ENCODE peak calls at places on chromosome 18, in six cellular contexts. P is CD8-positive, alpha-beta T cell; C is transverse colon; I is right atrium auricular region; G is epithelial cell of esophagus; L is endodermal cell. D is an unnamed sample.

GRCh38 chr18:45104071-45104440 is 423.4 kb downstream of the SETBP1 start:
- DNase-seq in P (no peak), G (no peak), L (no peak), I (no peak), C (no peak), D (no peak)

GRCh38 chr18:55419132-55419938 is 168.7 kb downstream of the TCF4 start:
- DNase-seq in I (no peak), G (peak), P (no peak), C (no peak), L (no peak), D (no peak)

GRCh38 chr18:67794512-67794911 is 278.0 kb upstream of the DSEL start:
- DNase-seq in G (no peak), I (no peak), C (no peak), P (no peak), L (no peak), D (no peak)

GRCh38 chr18:76364282-76365259 is 130.5 kb downstream of the ZNF516 start:
- DNase-seq in I (no peak), C (no peak), G (no peak), P (no peak), L (no peak), D (no peak)

GRCh38 chr18:79454034-79454735 is 58.5 kb downstream of the NFATC1 start:
- DNase-seq in C (no peak), L (no peak), G (no peak), I (peak), P (no peak), D (no peak)

GRCh38 chr18:64100136-64100922 is 48.6 kb downstream of the LINC00305 start:
- DNase-seq in C (no peak), I (no peak), L (no peak), G (no peak), P (no peak), D (peak)

GRCh38 chr18:7329036-7329435 is 98.1 kb downstream of the LRRC30 start:
- DNase-seq in I (no peak), C (no peak), L (no peak), G (peak), P (no peak), D (no peak)

GRCh38 chr18:79493801-79494211 is 98.1 kb downstream of the NFATC1 start:
- DNase-seq in P (no peak), I (no peak), C (no peak), L (no peak), G (no peak), D (no peak)

GRCh38 chr18:7924616-7925015 is 357.5 kb downstream of the PTPRM start:
- DNase-seq in G (no peak), C (no peak), I (no peak), L (no peak), P (no peak), D (no peak)

GRCh38 chr18:59837586-59837985 is 62.2 kb upstream of the PMAIP1 start:
- DNase-seq in G (peak), C (peak), I (no peak), P (peak), L (peak), D (peak)

GRCh38 chr18:59835656-59836379 is 64.0 kb upstream of the PMAIP1 start:
- DNase-seq in P (no peak), G (no peak), L (peak), C (no peak), I (no peak), D (no peak)

GRCh38 chr18:59842947-59843346 is 56.8 kb upstream of the PMAIP1 start:
- DNase-seq in P (no peak), L (no peak), C (no peak), G (peak), I (no peak), D (no peak)

GRCh38 chr18:59839241-59839640 is 60.6 kb upstream of the PMAIP1 start:
- DNase-seq in C (no peak), I (no peak), G (no peak), L (no peak), P (no peak), D (no peak)

DNA sequence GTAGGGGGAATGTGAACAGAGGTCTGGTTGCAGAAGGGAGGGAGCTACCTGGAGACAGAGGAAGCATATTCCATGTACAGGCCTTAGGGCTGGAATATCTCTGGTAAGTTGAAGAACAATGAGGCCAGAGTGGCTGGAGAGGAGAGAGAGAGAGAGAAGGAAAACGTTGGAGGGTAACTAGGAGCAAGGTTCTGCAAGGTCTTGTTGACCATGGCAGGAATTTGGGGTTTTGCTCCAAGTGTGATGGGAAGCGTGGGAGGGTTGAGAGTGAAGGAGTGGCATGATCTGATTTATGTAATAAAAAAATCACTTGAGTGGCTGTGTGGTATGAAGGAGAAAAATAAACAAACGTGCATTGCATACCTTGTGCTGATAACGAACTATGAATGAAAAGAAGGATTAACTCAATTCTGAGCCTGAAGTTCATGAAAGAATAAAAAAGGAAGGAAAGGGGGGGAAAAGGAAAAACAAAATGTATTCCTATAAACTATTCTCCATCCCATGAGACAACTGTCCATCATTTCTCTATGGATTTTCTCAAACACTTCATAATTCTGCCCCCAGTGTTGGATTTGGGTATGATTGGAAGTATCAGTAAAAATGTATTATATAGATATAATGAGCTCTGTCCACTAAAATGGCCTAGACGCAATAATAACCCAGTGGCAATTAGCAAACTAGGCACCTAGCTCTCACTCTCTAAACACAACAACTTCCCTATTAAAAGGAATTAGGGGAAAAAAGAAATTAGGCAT is 59.7 kb upstream of the PMAIP1 start:
- DNase-seq in G (no peak), L (no peak), P (no peak), I (no peak), C (no peak), D (no peak)
- TF ChIP-seq CTCF in G (no peak), L (peak), P (no peak), I (no peak), C (no peak), D (no peak)

GRCh38 chr18:26545335-26545734 is 3.0 kb downstream of the KCTD1 start:
- DNase-seq in G (no peak), L (no peak), I (no peak), C (no peak), P (no peak), D (no peak)
- H3K4me3 ChIP-seq in G (peak), L (no peak), I (peak), C (no peak), P (no peak), D (peak)

DNA sequence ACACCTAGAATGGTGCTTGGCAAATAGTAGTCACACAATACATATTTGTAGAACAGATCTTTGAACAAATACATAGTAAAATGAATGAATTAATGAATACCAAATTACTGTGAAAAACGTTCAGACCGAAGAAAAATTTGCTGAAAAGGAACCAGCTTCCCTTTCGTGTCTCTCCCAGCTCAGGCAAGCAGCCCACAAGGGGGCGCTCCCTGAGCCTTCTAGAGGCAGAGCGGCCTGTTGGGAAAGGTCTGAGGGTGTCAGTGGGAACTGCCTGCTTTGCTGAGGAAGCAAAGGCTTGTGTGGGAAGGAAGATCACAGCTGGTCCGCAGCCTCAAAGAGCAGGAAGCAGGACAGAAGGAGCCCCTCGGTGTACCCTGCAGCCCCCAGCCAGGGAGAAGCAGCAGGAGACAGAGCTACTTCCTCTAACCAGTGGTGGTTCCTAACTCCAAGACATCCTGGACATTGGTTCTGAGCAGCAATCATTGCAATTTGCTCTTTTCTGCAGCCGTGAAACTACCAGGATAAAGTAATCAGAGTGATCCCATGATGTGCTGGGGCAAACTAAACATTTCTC is 231.1 kb downstream of the ANKRD30B start:
- DNase-seq in G (no peak), P (no peak), L (peak), C (peak), I (peak), D (no peak)
- TF ChIP-seq CTCF in G (peak), P (no peak), L (peak), C (peak), I (peak), D (peak)

GRCh38 chr18:74242451-74243096 is 49.2 kb downstream of the CYB5A start:
- DNase-seq in C (no peak), P (no peak), L (no peak), G (no peak), I (peak), D (no peak)
- H3K4me3 ChIP-seq in C (no peak), P (no peak), L (no peak), G (no peak), I (no peak), D (no peak)

D was measured in astrocyte of the cerebellum.